ENCODE peak calls at places on chromosome 16, in eight cellular contexts. E is GM06990; W is stimulated activated CD4-positive, alpha-beta T cell treated with anti-CD3 and anti-CD28 coated beads, Interleukin-1b, Interleukin-23, amount 100 ng/mL, for 1 hour; Z is iPS-NIHi11; O is NB4; I is NCI-H2029; R is colonic mucosa; K is HEK293T. J is an unnamed sample.

GRCh38 chr16:78321611-78322010 is 222.2 kb downstream of the WWOX start:
- DNase-seq in E (no peak), W (no peak), Z (no peak), O (no peak), I (no peak), R (no peak), K (no peak), J (no peak)

GRCh38 chr16:59591480-59591879 is 857.4 kb upstream of the GOT2 start:
- DNase-seq in E (no peak), W (no peak), Z (no peak), O (no peak), I (no peak), R (no peak), K (no peak), J (no peak)

GRCh38 chr16:71698491-71698890 is 26.0 kb downstream of the PHLPP2 start:
- DNase-seq in E (no peak), W (no peak), Z (no peak), O (no peak), I (no peak), R (no peak), K (no peak), J (no peak)

GRCh38 chr16:11211061-11211976 is 44.7 kb downstream of the SOCS1 start:
- DNase-seq in E (no peak), W (no peak), Z (no peak), O (no peak), I (no peak), R (no peak), K (no peak), J (no peak)

GRCh38 chr16:14309906-14310305 is 238.8 kb downstream of the MRTFB start:
- DNase-seq in E (no peak), W (no peak), Z (no peak), O (no peak), I (no peak), R (no peak), K (no peak), J (no peak)

GRCh38 chr16:787261-787966 is 767 bp downstream of the RPUSD1 start:
- DNase-seq in E (no peak), W (no peak), Z (no peak), O (no peak), I (no peak), R (no peak), K (no peak), J (no peak)

GRCh38 chr16:4327782-4328579 is 12.1 kb downstream of the GLIS2 start:
- DNase-seq in E (no peak), W (no peak), Z (peak), O (peak), I (peak), R (peak), K (no peak), J (no peak)

GRCh38 chr16:55567382-55567781 is 898 bp downstream of the CAPNS2 start:
- DNase-seq in E (no peak), W (no peak), Z (no peak), O (peak), I (no peak), R (no peak), K (no peak), J (no peak)

GRCh38 chr16:10168258-10168657 is 14.0 kb downstream of the GRIN2A start:
- DNase-seq in E (no peak), W (no peak), Z (no peak), O (no peak), I (no peak), R (no peak), K (no peak), J (no peak)

GRCh38 chr16:11783319-11784047 is 13.6 kb downstream of the ZC3H7A start:
- DNase-seq in E (peak), W (no peak), Z (no peak), O (no peak), I (peak), R (peak), K (no peak), J (no peak)

GRCh38 chr16:59058261-59058660 is 324.1 kb upstream of the GOT2 start:
- DNase-seq in E (no peak), W (no peak), Z (no peak), O (peak), I (no peak), R (no peak), K (no peak), J (no peak)

GRCh38 chr16:88069397-88070168 is 118.3 kb downstream of the BANP start:
- DNase-seq in E (peak), W (no peak), Z (no peak), O (no peak), I (no peak), R (no peak), K (no peak), J (no peak)

GRCh38 chr16:67943619-67944503 is at the start of gene LCAT:
- DNase-seq in E (peak), W (no peak), Z (peak), O (no peak), I (no peak), R (no peak), K (no peak), J (no peak)

GRCh38 chr16:50692999-50693781 is at the start of gene NOD2:
- DNase-seq in E (peak), W (no peak), Z (peak), O (peak), I (no peak), R (no peak), K (peak), J (no peak)

GRCh38 chr16:27431773-27432599 is 30.0 kb downstream of the IL21R start:
- DNase-seq in E (no peak), W (no peak), Z (no peak), O (no peak), I (no peak), R (peak), K (peak), J (no peak)

GRCh38 chr16:17448640-17449638 is 21.8 kb downstream of the XYLT1 start:
- DNase-seq in E (peak), W (no peak), Z (no peak), O (peak), I (peak), R (no peak), K (no peak), J (peak)

GRCh38 chr16:51393381-51394005 is 242.4 kb upstream of the SALL1 start:
- DNase-seq in E (no peak), W (no peak), Z (no peak), O (no peak), I (no peak), R (no peak), K (no peak), J (no peak)

GRCh38 chr16:2715519-2715918 is 4.5 kb downstream of the PRSS27 start:
- DNase-seq in E (peak), W (peak), Z (peak), O (peak), I (no peak), R (peak), K (no peak), J (peak)

GRCh38 chr16:48526058-48526957 is 83.7 kb downstream of the N4BP1 start:
- DNase-seq in E (no peak), W (no peak), Z (peak), O (no peak), I (peak), R (peak), K (no peak), J (peak)

GRCh38 chr16:82322177-82322576 is 152.2 kb upstream of the MPHOSPH6 start:
- DNase-seq in E (no peak), W (no peak), Z (no peak), O (no peak), I (no peak), R (no peak), K (no peak), J (no peak)

GRCh38 chr16:66696669-66697630 is at the start of gene CMTM4:
- DNase-seq in E (peak), W (peak), Z (peak), O (peak), I (peak), R (peak), K (peak), J (peak)

GRCh38 chr16:57736419-57737281 is 1.1 kb downstream of the KATNB1 start:
- DNase-seq in E (no peak), W (no peak), Z (peak), O (no peak), I (peak), R (peak), K (peak), J (peak)

GRCh38 chr16:85908444-85908843 is 9.5 kb downstream of the IRF8 start:
- DNase-seq in E (peak), W (no peak), Z (no peak), O (peak), I (no peak), R (no peak), K (no peak), J (no peak)

GRCh38 chr16:66304961-66305360 is 61.5 kb upstream of the CDH5 start:
- DNase-seq in E (no peak), W (no peak), Z (no peak), O (no peak), I (no peak), R (no peak), K (no peak), J (no peak)

GRCh38 chr16:23494188-23494587 is 16.1 kb downstream of the GGA2 start:
- DNase-seq in E (no peak), W (no peak), Z (no peak), O (no peak), I (no peak), R (no peak), K (no peak), J (no peak)

GRCh38 chr16:57794849-57795430 is 7.4 kb downstream of the KIFC3 start:
- DNase-seq in E (no peak), W (no peak), Z (no peak), O (no peak), I (no peak), R (no peak), K (no peak), J (no peak)

GRCh38 chr16:17211797-17212196 is 259.0 kb downstream of the XYLT1 start:
- DNase-seq in E (no peak), W (no peak), Z (peak), O (peak), I (no peak), R (no peak), K (peak), J (no peak)

GRCh38 chr16:14485131-14485551 is 144.9 kb downstream of the PARN start:
- DNase-seq in E (no peak), W (no peak), Z (no peak), O (no peak), I (no peak), R (no peak), K (no peak), J (no peak)

GRCh38 chr16:23905027-23905426 is 69.2 kb downstream of the PRKCB start:
- DNase-seq in E (no peak), W (no peak), Z (peak), O (no peak), I (no peak), R (no peak), K (no peak), J (peak)

GRCh38 chr16:86818701-86819522 is 240.6 kb downstream of the FOXL1 start:
- DNase-seq in E (no peak), W (no peak), Z (no peak), O (no peak), I (no peak), R (no peak), K (no peak), J (no peak)

GRCh38 chr16:66382966-66383299 is 16.4 kb downstream of the CDH5 start:
- DNase-seq in E (no peak), W (no peak), Z (peak), O (no peak), I (no peak), R (no peak), K (peak), J (peak)

GRCh38 chr16:23216658-23217246 is 34.2 kb downstream of the SCNN1G start:
- DNase-seq in E (no peak), W (no peak), Z (no peak), O (no peak), I (no peak), R (no peak), K (no peak), J (no peak)